ENCODE peak calls at places on chromosomes 11 and 22, in eight cellular contexts. R is HFF-Myc, P is nephron progenitor cell, V is A549, N is GM12865, O is fibroblast of pulmonary artery, I is bronchial epithelial cell, W is stomach. Q is an unnamed sample.

GRCh38 chr11:99739464-99740089 is 718.8 kb downstream of the CNTN5 start:
- DNase-seq in O (peak; percentile 72), R (no peak), P (peak; percentile 36), V (peak; percentile 3), I (peak; percentile 42), W (no peak), N (peak; percentile 40), Q (peak; percentile 13)

GRCh38 chr11:121372671-121373429 is 79.3 kb upstream of the SORL1 start:
- DNase-seq in O (no peak), R (no peak), V (no peak), I (no peak), N (peak; percentile 89), P (no peak), W (no peak), Q (peak; percentile 64)

GRCh38 chr11:43951231-43951630 is 8.8 kb downstream of the C11orf96 start:
- DNase-seq in W (no peak), I (no peak), P (no peak), V (no peak), R (no peak), O (no peak), N (no peak), Q (no peak)

GRCh38 chr22:46064236-46064965 is 85.9 kb upstream of the PPARA start:
- DNase-seq in I (no peak), W (peak; percentile 33), N (no peak), O (no peak), P (no peak), V (no peak), R (no peak), Q (no peak)

GRCh38 chr11:82994615-82995014 is 77.1 kb downstream of the RAB30 start:
- DNase-seq in N (no peak), I (no peak), R (no peak), P (no peak), W (no peak), O (no peak), V (no peak), Q (no peak)

GRCh38 chr11:250740-251299 is 14.0 kb downstream of the PSMD13 start:
- DNase-seq in V (peak; percentile 30), I (peak; percentile 37), W (peak; percentile 65), R (no peak), O (peak; percentile 69), N (peak; percentile 69), P (peak; percentile 77), Q (peak; percentile 60)

GRCh38 chr11:63961608-63962412 is 12.6 kb upstream of the COX8A start:
- DNase-seq in P (no peak), I (peak; percentile 78), R (no peak), V (no peak), O (peak; percentile 43), N (no peak), W (peak; percentile 30), Q (no peak)

GRCh38 chr22:41757507-41757906 is 43.0 kb upstream of the CCDC134 start:
- DNase-seq in R (no peak), W (no peak), I (no peak), V (no peak), O (no peak), N (no peak), P (no peak), Q (no peak)

GRCh38 chr22:23178512-23179254 is 1.6 kb upstream of the BCR start:
- DNase-seq in N (peak; percentile 66), I (peak; percentile 38), W (peak; percentile 75), V (peak; percentile 63), O (peak; percentile 70), R (peak; percentile 33), P (peak; percentile 84), Q (peak; percentile 79)

GRCh38 chr22:45344339-45344738 is 34.6 kb downstream of the FAM118A start:
- DNase-seq in I (peak; percentile 26), W (no peak), P (peak; percentile 13), R (no peak), N (no peak), V (peak; percentile 28), O (peak; percentile 31), Q (peak; percentile 15)

GRCh38 chr11:7665473-7666291 is 7.6 kb downstream of the CYB5R2 start:
- DNase-seq in I (peak; percentile 74), W (peak; percentile 93), O (peak; percentile 73), V (peak; percentile 92), P (peak; percentile 83), N (peak; percentile 91), R (no peak), Q (peak; percentile 92)
- TF ChIP-seq CTCF in I (peak; percentile 98), W (peak; percentile 97), O (peak; percentile 87), V (peak; percentile 83), P (peak; percentile 70), N (peak; percentile 96), R (peak; percentile 77), Q (peak; percentile 91)

GRCh38 chr11:4551346-4551979 is 6.5 kb downstream of the OR52M1 start:
- DNase-seq in O (peak; percentile 4), P (no peak), V (no peak), W (no peak), I (peak; percentile 15), N (peak; percentile 12), R (no peak), Q (peak; percentile 25)
- TF ChIP-seq CTCF in O (peak; percentile 20), P (no peak), V (peak; percentile 32), W (no peak), I (peak; percentile 47), N (peak; percentile 34), R (peak; percentile 46), Q (no peak)

GRCh38 chr11:86230196-86230813 is 14.2 kb upstream of the EED start:
- DNase-seq in N (no peak), P (no peak), O (no peak), R (no peak), V (no peak), W (no peak), I (peak; percentile 55), Q (no peak)
- TF ChIP-seq CTCF in N (no peak), P (no peak), O (peak; percentile 37), R (no peak), V (no peak), W (no peak), I (no peak), Q (no peak)

DNA sequence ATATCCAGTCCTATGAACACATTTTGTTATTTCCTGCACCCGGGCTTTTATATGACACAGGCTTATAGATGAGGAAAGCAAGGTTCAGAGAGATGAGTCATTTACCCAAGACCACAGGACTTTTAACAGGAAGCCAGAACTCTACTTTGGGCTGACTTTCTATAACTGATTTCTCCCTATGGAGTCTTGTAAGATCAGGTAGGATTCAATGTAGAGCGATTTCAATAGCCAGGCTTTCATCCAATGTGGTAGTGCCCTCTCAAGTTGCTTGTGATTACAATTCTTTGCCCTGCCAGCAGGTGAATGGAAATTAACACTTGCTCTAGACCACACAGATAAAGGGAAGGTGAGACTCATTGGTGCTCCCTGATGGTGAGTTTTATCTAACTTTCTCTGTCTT is 378.3 kb downstream of the INSC start:
- DNase-seq in P (no peak), V (no peak), I (peak; percentile 49), O (no peak), R (no peak), W (no peak), N (peak; percentile 24), Q (no peak)
- TF ChIP-seq CTCF in P (no peak), V (no peak), I (no peak), O (no peak), R (no peak), W (no peak), N (no peak), Q (no peak)

GRCh38 chr11:69878927-69879733 is 59.9 kb upstream of the FGF3 start:
- DNase-seq in V (no peak), N (no peak), R (no peak), W (no peak), I (no peak), P (no peak), O (no peak), Q (no peak)

GRCh38 chr11:69878144-69878883 is 59.1 kb upstream of the FGF3 start:
- DNase-seq in N (no peak), R (no peak), V (no peak), W (no peak), P (no peak), I (no peak), O (no peak), Q (no peak)

GRCh38 chr11:69874984-69875673 is 55.9 kb upstream of the FGF3 start:
- DNase-seq in I (no peak), R (no peak), W (no peak), P (no peak), N (no peak), O (no peak), V (no peak), Q (no peak)

GRCh38 chr11:69876013-69876412 is 56.8 kb upstream of the FGF3 start:
- DNase-seq in V (no peak), P (no peak), R (no peak), I (no peak), N (no peak), O (no peak), W (peak; percentile 18), Q (no peak)

GRCh38 chr11:69877235-69877634 is 58.0 kb upstream of the FGF3 start:
- DNase-seq in R (no peak), N (no peak), O (no peak), P (no peak), I (no peak), W (no peak), V (no peak), Q (no peak)
- TF ChIP-seq CTCF in R (no peak), N (no peak), O (no peak), P (no peak), I (no peak), W (no peak), V (no peak), Q (no peak)

GRCh38 chr11:36432093-36432469 is 78.0 kb downstream of the TRAF6 start:
- DNase-seq in O (no peak), P (no peak), N (no peak), W (no peak), R (no peak), I (no peak), V (no peak), Q (no peak)
- TF ChIP-seq CTCF in O (no peak), P (no peak), N (no peak), W (no peak), R (no peak), I (no peak), V (no peak), Q (no peak)